ENCODE peak calls at places on chromosome 3, in four cellular contexts. U is iPS DF 6.9, G is esophagus squamous epithelium, P is left ventricle myocardium inferior. D is an unnamed sample.

GRCh38 chr3:159548675-159549335 is 439.8 kb upstream of the IL12A start:
- DNase-seq in U (no peak), G (no peak), P (no peak), D (no peak)

GRCh38 chr3:57048728-57049127 is 11.7 kb upstream of the SPATA12 start:
- DNase-seq in U (no peak), G (no peak), P (no peak), D (no peak)

GRCh38 chr3:100158877-100159563 is 44.7 kb upstream of the FILIP1L start:
- DNase-seq in U (no peak), G (no peak), P (no peak), D (no peak)

GRCh38 chr3:99651561-99651960 is 13.2 kb downstream of the COL8A1 start:
- DNase-seq in U (no peak), G (no peak), P (no peak), D (no peak)

GRCh38 chr3:113079532-113079931 is 88.7 kb downstream of the GTPBP8 start:
- DNase-seq in U (no peak), G (no peak), P (no peak), D (peak; percentile 47)

GRCh38 chr3:167406876-167407492 is 26.9 kb upstream of the ZBBX start:
- DNase-seq in U (peak; percentile 55), G (no peak), P (no peak), D (peak; percentile 39)

GRCh38 chr3:127953636-127954035 is 38.6 kb downstream of the KBTBD12 start:
- DNase-seq in U (no peak), G (no peak), P (no peak), D (no peak)

GRCh38 chr3:113179235-113179829 is 32.0 kb upstream of the BOC start:
- DNase-seq in U (no peak), G (no peak), P (no peak), D (no peak)

GRCh38 chr3:123442908-123443307 is 6.0 kb downstream of the ADCY5 start:
- DNase-seq in U (no peak), G (no peak), P (no peak), D (no peak)

GRCh38 chr3:40068647-40069046 is 240.9 kb upstream of the EIF1B start:
- DNase-seq in U (no peak), G (no peak), P (no peak), D (no peak)

GRCh38 chr3:19392146-19392545 is 243.8 kb downstream of the KCNH8 start:
- DNase-seq in U (no peak), G (no peak), P (no peak), D (no peak)

GRCh38 chr3:172965256-172965655 is 175.8 kb downstream of the SPATA16 start:
- DNase-seq in U (no peak), G (no peak), P (no peak), D (no peak)

GRCh38 chr3:146705205-146705604 is 100.1 kb upstream of the PLSCR5 start:
- DNase-seq in U (no peak), G (no peak), P (no peak), D (no peak)

GRCh38 chr3:194206375-194206774 is 70.4 kb downstream of the HES1 start:
- DNase-seq in U (no peak), G (no peak), P (peak; percentile 38), D (peak; percentile 38)

GRCh38 chr3:158160958-158161357 is 51.1 kb downstream of the RSRC1 start:
- DNase-seq in U (no peak), G (no peak), P (no peak), D (no peak)

GRCh38 chr3:197353001-197353866 is 54.8 kb upstream of the DLG1 start:
- DNase-seq in U (no peak), G (no peak), P (no peak), D (no peak)

GRCh38 chr3:36650271-36650671 is 114.1 kb downstream of the DCLK3 start:
- DNase-seq in U (no peak), G (no peak), P (no peak), D (no peak)

GRCh38 chr3:113053169-113053568 is 62.4 kb downstream of the GTPBP8 start:
- DNase-seq in U (no peak), G (no peak), P (no peak), D (no peak)

GRCh38 chr3:63228677-63229076 is 49.4 kb upstream of the SYNPR start:
- DNase-seq in U (peak; percentile 45), G (no peak), P (no peak), D (peak; percentile 42)

GRCh38 chr3:171028025-171028778 is 1.7 kb upstream of the SLC2A2 start:
- DNase-seq in U (peak; percentile 18), G (no peak), P (peak; percentile 54), D (no peak)

GRCh38 chr3:169264711-169265110 is 398.8 kb downstream of the MECOM start:
- DNase-seq in U (no peak), G (no peak), P (peak; percentile 23), D (peak; percentile 16)

GRCh38 chr3:31054032-31054431 is 159.6 kb upstream of the GADL1 start:
- DNase-seq in U (no peak), G (no peak), P (no peak), D (no peak)

GRCh38 chr3:9349321-9350117 is 13.3 kb upstream of the THUMPD3 start:
- DNase-seq in U (no peak), G (no peak), P (no peak), D (no peak)

GRCh38 chr3:50627407-50628051 is 10.6 kb downstream of the MAPKAPK3 start:
- DNase-seq in U (no peak), G (no peak), P (peak; percentile 63), D (no peak)

GRCh38 chr3:188220988-188221818 is 67.2 kb downstream of the LPP start:
- DNase-seq in U (no peak), G (no peak), P (no peak), D (no peak)

GRCh38 chr3:108589081-108589997 is at the start of the genes CIP2A and DZIP3:
- DNase-seq in U (peak; percentile 93), G (peak; percentile 31), P (peak; percentile 83), D (peak; percentile 92)

GRCh38 chr3:129615751-129616281 is 9.3 kb upstream of the PLXND1 start:
- DNase-seq in U (no peak), G (no peak), P (peak; percentile 38), D (no peak)

GRCh38 chr3:185744997-185745843 is 79.6 kb downstream of the IGF2BP2 start:
- DNase-seq in U (no peak), G (no peak), P (no peak), D (no peak)

GRCh38 chr3:193452338-193452737 is 73.8 kb upstream of the ATP13A5 start:
- DNase-seq in U (peak; percentile 1), G (no peak), P (no peak), D (peak; percentile 10)

GRCh38 chr3:26460975-26461374 is 161.6 kb upstream of the LRRC3B start:
- DNase-seq in U (no peak), G (no peak), P (no peak), D (no peak)

GRCh38 chr3:115350606-115351005 is 203.5 kb upstream of the ZBTB20 start:
- DNase-seq in U (no peak), G (no peak), P (no peak), D (no peak)

GRCh38 chr3:103992469-103992868 is 1374.2 kb upstream of the ALCAM start:
- DNase-seq in U (no peak), G (no peak), P (no peak), D (no peak)

GRCh38 chr3:113839551-113839950 is 963 bp downstream of the GRAMD1C start:
- DNase-seq in U (no peak), G (no peak), P (no peak), D (no peak)

GRCh38 chr3:44128057-44128775 is 113.5 kb upstream of the TOPAZ1 start:
- DNase-seq in U (no peak), G (no peak), P (no peak), D (no peak)

GRCh38 chr3:140185375-140185774 is 250.4 kb downstream of the CLSTN2 start:
- DNase-seq in U (no peak), G (no peak), P (no peak), D (no peak)
- H3K4me3 ChIP-seq in U (no peak overlapping the region), G (no peak overlapping the region), P (no peak overlapping the region), D (no peak overlapping the region)

GRCh38 chr3:152352559-152352958 is 83.8 kb downstream of the MBNL1 start:
- DNase-seq in U (no peak), G (no peak), P (no peak), D (no peak)
- H3K4me1 ChIP-seq in U (no peaks in the 10 kb centered on the region), G (no peaks in the 10 kb centered on the region), P (peaks cover 93% of the 10 kb centered on the region), D (peaks cover 28% of the 10 kb centered on the region)

GRCh38 chr3:33803252-33803651 is 4.8 kb downstream of the PDCD6IP start:
- DNase-seq in U (no peak), G (no peak), P (no peak), D (no peak)
- H3K36me3 ChIP-seq in U (peaks cover 3% of the 10 kb centered on the region), G (peaks cover 33% of the 10 kb centered on the region), P (peaks cover 16% of the 10 kb centered on the region), D (peaks cover 10% of the 10 kb centered on the region)

DNA sequence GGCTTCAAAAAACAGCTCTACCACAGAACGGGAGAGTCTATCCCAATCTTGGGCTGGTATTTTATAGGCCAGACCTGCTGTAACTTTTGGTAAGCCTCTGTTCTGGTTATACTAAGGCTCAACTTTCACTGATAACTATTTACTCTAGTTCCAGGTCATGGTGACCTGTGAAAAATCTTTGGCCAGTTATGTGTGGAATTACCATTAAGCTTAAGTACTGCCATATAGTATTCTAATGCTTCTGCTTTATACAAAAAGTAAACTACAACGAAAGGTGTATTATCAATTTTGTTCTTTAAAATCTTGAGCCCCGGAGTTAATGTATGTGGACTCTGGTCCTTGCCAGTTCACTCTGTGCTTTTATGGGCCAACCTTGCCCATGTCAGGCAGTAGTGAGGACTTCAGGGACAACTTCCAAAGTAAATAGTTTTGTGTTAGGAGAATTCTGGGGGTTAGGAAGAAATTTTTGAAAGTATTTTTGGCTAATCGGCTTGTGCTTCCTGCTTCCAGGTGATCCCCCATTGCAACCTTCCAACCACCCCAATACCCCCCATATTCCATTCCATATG is 6.4 kb downstream of the SIAH2 start:
- DNase-seq in U (no peak), G (no peak), P (no peak), D (no peak)
- H3K4me3 ChIP-seq in U (no peak overlapping the region), G (no peak overlapping the region), P (no peak overlapping the region), D (no peak overlapping the region)

DNA sequence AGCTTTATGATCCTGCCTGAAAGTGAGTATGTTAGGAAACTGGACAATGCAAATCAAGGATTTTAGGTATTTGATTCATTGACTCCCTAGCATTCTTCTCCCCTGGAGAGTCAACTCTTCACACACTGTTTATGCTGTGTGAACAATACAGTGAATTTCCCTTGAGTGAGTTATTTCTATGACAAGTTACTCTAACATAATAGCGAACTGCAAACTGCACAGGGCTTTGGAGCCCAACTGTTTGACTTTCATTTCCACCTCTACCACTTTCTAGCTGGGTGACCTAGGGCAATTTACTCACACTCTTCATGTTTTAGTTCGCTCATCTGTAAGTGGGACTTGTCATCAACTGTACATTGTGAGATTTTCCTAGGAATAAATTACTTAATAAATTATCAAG is 96.0 kb upstream of the PHLDB2 start:
- DNase-seq in U (no peak), G (no peak), P (no peak), D (peak; percentile 10)
- H3K4me1 ChIP-seq in U (no peaks in the 10 kb centered on the region), G (peaks cover 17% of the 10 kb centered on the region), P (peaks cover 45% of the 10 kb centered on the region), D (no peaks in the 10 kb centered on the region)

DNA sequence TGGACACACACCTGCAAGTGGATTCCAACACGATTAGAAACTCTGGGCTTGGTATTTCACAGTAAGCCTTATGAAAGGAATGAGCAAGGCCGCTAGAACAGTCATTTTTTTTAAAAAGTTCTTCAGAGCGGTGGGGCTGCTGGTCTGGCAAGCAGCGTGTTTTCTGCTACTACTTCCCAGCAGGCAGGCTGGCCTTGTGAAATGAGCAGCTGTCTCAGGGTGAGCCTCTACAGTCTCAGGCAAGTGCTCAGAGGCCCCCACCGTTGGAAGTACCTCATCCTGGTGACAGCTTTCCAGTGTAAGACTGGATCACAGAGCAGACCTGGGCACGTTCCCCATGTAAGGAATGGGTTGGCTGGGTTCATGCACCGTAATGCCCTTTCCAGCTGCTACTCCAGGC is 119.2 kb downstream of the LRIG1 start:
- DNase-seq in U (no peak), G (no peak), P (no peak), D (no peak)
- H3K36me3 ChIP-seq in U (peaks cover 63% of the 10 kb centered on the region), G (peaks cover 100% of the 10 kb centered on the region), P (peaks cover 99% of the 10 kb centered on the region), D (peaks cover 37% of the 10 kb centered on the region)

D was measured in HAP-1.